ENCODE peak calls at places on chromosome 10, in seven cellular contexts. D is WERI-Rb-1, L is NCI-H1694, S is ACHN, O is ELR, N is memory B cell, F is pons. J is an unnamed sample.

GRCh38 chr10:112650588-112651030 is 203.6 kb downstream of the VTI1A start:
- DNase-seq in D (no peak), L (no peak), S (no peak), O (peak), N (no peak), F (no peak), J (no peak)

GRCh38 chr10:132836832-132837540 is 51.0 kb upstream of the NKX6-2 start:
- DNase-seq in D (peak), L (no peak), S (peak), O (peak), N (peak), F (peak), J (peak)

GRCh38 chr10:43197834-43198681 is 59.8 kb downstream of the CSGALNACT2 start:
- DNase-seq in D (peak), L (no peak), S (peak), O (peak), N (no peak), F (no peak), J (no peak)

GRCh38 chr10:14089556-14090297 is 241.0 kb downstream of the FRMD4A start:
- DNase-seq in D (no peak), L (peak), S (no peak), O (no peak), N (no peak), F (peak), J (no peak)

GRCh38 chr10:58189269-58189668 is 78.4 kb downstream of the IPMK start:
- DNase-seq in D (no peak), L (no peak), S (no peak), O (no peak), N (no peak), F (no peak), J (no peak)

GRCh38 chr10:33937987-33938386 is 603.5 kb upstream of the NRP1 start:
- DNase-seq in D (no peak), L (no peak), S (no peak), O (no peak), N (no peak), F (no peak), J (no peak)

GRCh38 chr10:6220418-6221191 is 17.9 kb downstream of the PFKFB3 start:
- DNase-seq in D (no peak), L (no peak), S (no peak), O (no peak), N (no peak), F (no peak), J (peak)

GRCh38 chr10:79285315-79286185 is 61.7 kb upstream of the PPIF start:
- DNase-seq in D (no peak), L (no peak), S (no peak), O (no peak), N (no peak), F (no peak), J (no peak)

GRCh38 chr10:15546606-15547005 is 173.1 kb downstream of the ITGA8 start:
- DNase-seq in D (no peak), L (no peak), S (no peak), O (no peak), N (no peak), F (no peak), J (no peak)

GRCh38 chr10:69914373-69915268 is 112.9 kb downstream of the COL13A1 start:
- DNase-seq in D (peak), L (peak), S (peak), O (peak), N (peak), F (peak), J (peak)

GRCh38 chr10:29828440-29828894 is 193.7 kb upstream of the SVIL start:
- DNase-seq in D (no peak), L (no peak), S (no peak), O (no peak), N (no peak), F (no peak), J (no peak)

GRCh38 chr10:70738425-70739121 is 46.6 kb downstream of the TBATA start:
- DNase-seq in D (no peak), L (no peak), S (no peak), O (peak), N (no peak), F (no peak), J (no peak)

GRCh38 chr10:62225362-62225761 is 43.3 kb downstream of the RTKN2 start:
- DNase-seq in D (no peak), L (no peak), S (no peak), O (no peak), N (no peak), F (no peak), J (no peak)

J was measured in globus pallidus.